ENCODE peak calls at places on chromosomes 5 and 9, in ten cellular contexts. D is A549; X is endodermal cell; W is fibroblast of lung; A is stimulated activated CD8-positive, alpha-beta memory T cell treated with anti-CD3 and anti-CD28 coated beads, Interleukin-7, amount 100 ng/mL, for 1 hour; S is activated naive CD8-positive, alpha-beta T cell treated with anti-CD3 and anti-CD28 coated beads, Interleukin-2, amount 50 U/mL, for 24 hours; N is NAMALWA; R is HTR-8/SVneo; Q is left ventricle myocardium superior; K is NCI-H187. Z is an unnamed sample.

GRCh38 chr5:73483676-73484075 is 14.6 kb upstream of the BTF3 start:
- DNase-seq in D (no peak), X (no peak), W (no peak), A (no peak), S (no peak), N (no peak), R (no peak), Q (no peak), K (no peak), Z (no peak)

GRCh38 chr5:170314696-170315095 is 17.1 kb upstream of the LCP2 start:
- DNase-seq in D (no peak), X (no peak), W (no peak), A (no peak), S (no peak), N (no peak), R (no peak), Q (no peak), K (no peak), Z (no peak)

GRCh38 chr9:124747065-124747464 is 24.0 kb downstream of the NR6A1 start:
- DNase-seq in D (no peak), X (no peak), W (no peak), A (no peak), S (no peak), N (no peak), R (no peak), Q (no peak), K (no peak), Z (no peak)

GRCh38 chr9:105503873-105504272 is 54.1 kb upstream of the FKTN start:
- DNase-seq in D (no peak), X (no peak), W (peak; percentile 31), A (no peak), S (no peak), N (no peak), R (no peak), Q (no peak), K (no peak), Z (no peak)

GRCh38 chr5:65102501-65102825 is 333.7 kb downstream of the CWC27 start:
- DNase-seq in D (no peak), X (no peak), W (peak; percentile 8), A (no peak), S (no peak), N (no peak), R (no peak), Q (no peak), K (no peak), Z (no peak)

GRCh38 chr9:113603773-113604172 is 140.2 kb downstream of the RGS3 start:
- DNase-seq in D (no peak), X (no peak), W (no peak), A (no peak), S (no peak), N (no peak), R (no peak), Q (no peak), K (no peak), Z (no peak)

GRCh38 chr5:171342362-171343111 is 33.5 kb downstream of the TLX3 start:
- DNase-seq in D (peak; percentile 76), X (peak; percentile 82), W (peak; percentile 74), A (no peak), S (peak; percentile 36), N (peak; percentile 78), R (peak; percentile 73), Q (no peak), K (no peak), Z (peak; percentile 58)

GRCh38 chr5:14721990-14722656 is 57.6 kb downstream of the OTULIN start:
- DNase-seq in D (no peak), X (no peak), W (no peak), A (no peak), S (no peak), N (no peak), R (no peak), Q (no peak), K (no peak), Z (no peak)

GRCh38 chr5:178202541-178202940 is 1.8 kb upstream of the HNRNPAB start:
- DNase-seq in D (no peak), X (peak; percentile 29), W (no peak), A (no peak), S (no peak), N (no peak), R (no peak), Q (no peak), K (no peak), Z (no peak)

GRCh38 chr5:56369333-56369947 is 136.3 kb upstream of the ANKRD55 start:
- DNase-seq in D (no peak), X (no peak), W (no peak), A (no peak), S (no peak), N (no peak), R (no peak), Q (no peak), K (no peak), Z (no peak)

GRCh38 chr5:113692466-113693204 is 179.1 kb downstream of the YTHDC2 start:
- DNase-seq in D (no peak), X (peak; percentile 52), W (no peak), A (no peak), S (no peak), N (no peak), R (no peak), Q (no peak), K (no peak), Z (no peak)

GRCh38 chr9:83472221-83472665 is 66.0 kb downstream of the FRMD3 start:
- DNase-seq in D (peak; percentile 65), X (no peak), W (no peak), A (no peak), S (no peak), N (no peak), R (no peak), Q (no peak), K (no peak), Z (peak; percentile 68)

GRCh38 chr9:130665431-130666392 is 1.3 kb downstream of the PRDM12 start:
- DNase-seq in D (no peak), X (peak; percentile 79), W (no peak), A (no peak), S (no peak), N (no peak), R (no peak), Q (no peak), K (no peak), Z (no peak)

GRCh38 chr5:58921106-58921505 is 338.2 kb downstream of the RAB3C start:
- DNase-seq in D (no peak), X (no peak), W (peak; percentile 15), A (no peak), S (no peak), N (no peak), R (no peak), Q (no peak), K (no peak), Z (peak; percentile 33)

Z was measured in SJSA1.